ENCODE peak calls at places on chromosomes 4 and X, in four cellular contexts. W is mucosa of descending colon, P is lung, K is HCT116. X is an unnamed sample.

GRCh38 chrX:104284407-104285000 is 29.8 kb upstream of the ESX1 start:
- DNase-seq in W (no peak), P (no peak), K (no peak), X (no peak)

GRCh38 chr4:16835597-16836247 is 62.7 kb downstream of the LDB2 start:
- DNase-seq in W (no peak), P (no peak), K (no peak), X (no peak)

GRCh38 chr4:87632469-87632868 is 17.6 kb upstream of the DMP1 start:
- DNase-seq in W (no peak), P (no peak), K (no peak), X (peak; percentile 52)

GRCh38 chr4:182877326-182877883 is 39.8 kb downstream of the DCTD start:
- DNase-seq in W (no peak), P (no peak), K (no peak), X (no peak)

GRCh38 chr4:91630764-91631163 is 673.0 kb upstream of the GRID2 start:
- DNase-seq in W (no peak), P (no peak), K (no peak), X (no peak)

GRCh38 chr4:77636902-77637301 is 31.3 kb downstream of the CXCL13 start:
- DNase-seq in W (peak; percentile 61), P (no peak), K (peak; percentile 7), X (peak; percentile 86)

GRCh38 chr4:153146031-153146430 is 58.2 kb upstream of the TRIM2 start:
- DNase-seq in W (no peak), P (no peak), K (no peak), X (no peak)

GRCh38 chr4:121057466-121057911 is 14.8 kb downstream of the NDNF start:
- DNase-seq in W (no peak), P (no peak), K (no peak), X (no peak)

GRCh38 chr4:42478941-42479340 is 81.7 kb downstream of the SHISA3 start:
- DNase-seq in W (no peak), P (no peak), K (no peak), X (no peak)

GRCh38 chrX:23782863-23783568 is at the start of gene SAT1:
- DNase-seq in W (peak; percentile 95), P (peak; percentile 93), K (peak; percentile 86), X (peak; percentile 95)

GRCh38 chr4:118881512-118882146 is 7.0 kb upstream of the SYNPO2 start:
- DNase-seq in W (no peak), P (no peak), K (no peak), X (no peak)

GRCh38 chr4:173024203-173024602 is 144.4 kb upstream of the GALNT7 start:
- DNase-seq in W (no peak), P (no peak), K (no peak), X (no peak)

GRCh38 chrX:81232218-81232617 is 30.3 kb downstream of the SH3BGRL start:
- DNase-seq in W (no peak), P (no peak), K (no peak), X (no peak)

GRCh38 chr4:37661643-37662221 is 24.4 kb downstream of the RELL1 start:
- DNase-seq in W (no peak), P (no peak), K (no peak), X (peak; percentile 32)

GRCh38 chr4:152073738-152074137 is 312.9 kb upstream of the GATB start:
- DNase-seq in W (no peak), P (peak; percentile 82), K (no peak), X (no peak)

GRCh38 chr4:82705881-82706280 is 92.7 kb downstream of the SCD5 start:
- DNase-seq in W (no peak), P (no peak), K (no peak), X (peak; percentile 44)

GRCh38 chr4:7384929-7385890 is 49.5 kb downstream of the PSAPL1 start:
- DNase-seq in W (no peak), P (no peak), K (no peak), X (no peak)

GRCh38 chrX:104118765-104119164 is 6.4 kb downstream of the ZCCHC18 start:
- DNase-seq in W (no peak), P (no peak), K (no peak), X (peak; percentile 9)

GRCh38 chrX:1421433-1422134 is 29.7 kb upstream of the SLC25A6 start:
- DNase-seq in W (peak; percentile 8), P (no peak), K (no peak), X (no peak)

GRCh38 chr4:101865501-101866062 is 75.1 kb downstream of the BANK1 start:
- DNase-seq in W (no peak), P (no peak), K (no peak), X (peak; percentile 65)

GRCh38 chr4:140071806-140072205 is 82.2 kb downstream of the MAML3 start:
- DNase-seq in W (no peak), P (no peak), K (no peak), X (peak; percentile 97)

GRCh38 chrX:132615396-132616131 is 126.7 kb upstream of the MBNL3 start:
- DNase-seq in W (peak; percentile 16), P (peak; percentile 39), K (peak; percentile 29), X (peak; percentile 65)

GRCh38 chr4:16187455-16187854 is 38.8 kb downstream of the TAPT1 start:
- DNase-seq in W (no peak), P (no peak), K (no peak), X (peak; percentile 19)

GRCh38 chr4:38461342-38461741 is 202.7 kb upstream of the KLF3 start:
- DNase-seq in W (no peak), P (no peak), K (no peak), X (peak; percentile 8)

GRCh38 chrX:121298499-121298898 is 251.1 kb downstream of the GLUD2 start:
- DNase-seq in W (no peak), P (no peak), K (no peak), X (no peak)

GRCh38 chrX:118221257-118221656 is 104.6 kb upstream of the KLHL13 start:
- DNase-seq in W (no peak), P (no peak), K (no peak), X (no peak)

GRCh38 chrX:150544222-150544787 is 24.1 kb upstream of the MTM1 start:
- DNase-seq in W (peak; percentile 27), P (no peak), K (no peak), X (peak; percentile 42)

GRCh38 chr4:80306255-80306654 is 29.3 kb upstream of the CFAP299 start:
- DNase-seq in W (no peak), P (no peak), K (no peak), X (peak; percentile 27)

GRCh38 chr4:15848191-15848842 is 70.2 kb downstream of the CD38 start:
- DNase-seq in W (no peak), P (no peak), K (peak; percentile 10), X (peak; percentile 53)

GRCh38 chr4:20194079-20195013 is 57.4 kb upstream of the SLIT2 start:
- DNase-seq in W (no peak), P (no peak), K (no peak), X (peak; percentile 84)

GRCh38 chr4:104395219-104395618 is 99.5 kb downstream of the CXXC4 start:
- DNase-seq in W (no peak), P (no peak), K (no peak), X (no peak)

GRCh38 chr4:109395694-109396093 is 37.9 kb upstream of the SEC24B start:
- DNase-seq in W (no peak), P (no peak), K (no peak), X (peak; percentile 5)

GRCh38 chr4:160835789-160836188 is 1328.0 kb downstream of the FSTL5 start:
- DNase-seq in W (no peak), P (no peak), K (peak; percentile 33), X (peak; percentile 2)

GRCh38 chr4:138232364-138232763 is 9.8 kb downstream of the SLC7A11 start:
- DNase-seq in W (no peak), P (no peak), K (no peak), X (no peak)

GRCh38 chr4:71025654-71026053 is 32.2 kb downstream of the DCK start:
- DNase-seq in W (no peak), P (no peak), K (no peak), X (peak; percentile 4)
- H3K4me3 ChIP-seq in W (no peak overlapping the region), P (no peak overlapping the region), K (no peak overlapping the region), X (no peak overlapping the region)

GRCh38 chr4:124262211-124263179 is 450.0 kb downstream of the ANKRD50 start:
- DNase-seq in W (no peak), P (peak; percentile 72), K (peak; percentile 79), X (peak; percentile 95)
- TF ChIP-seq CTCF in W (peak; percentile 39), P (peak; percentile 53), K (peak; percentile 64), X (peak; percentile 98)

DNA sequence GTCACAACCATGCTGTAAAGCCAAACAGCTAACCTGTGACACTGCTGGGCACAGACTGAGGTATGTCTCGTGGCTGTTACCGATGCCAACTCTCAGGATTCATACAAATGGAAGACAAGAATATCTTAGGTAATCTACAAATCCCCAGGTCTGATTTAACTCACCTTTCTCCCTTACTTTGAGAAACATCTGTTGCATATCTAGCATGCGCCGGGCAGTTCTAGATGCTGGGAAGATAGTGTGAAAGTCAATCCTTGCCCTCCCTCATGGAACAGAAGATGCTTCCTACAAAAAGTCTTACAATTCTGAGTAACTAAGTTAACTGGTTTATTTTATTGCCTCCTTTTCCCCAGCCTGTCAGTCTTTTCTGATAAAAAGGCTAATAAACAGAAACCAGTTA is 212.2 kb upstream of the FAT1 start:
- DNase-seq in W (no peak), P (no peak), K (no peak), X (no peak)
- H3K4me3 ChIP-seq in W (no peak overlapping the region), P (no peak overlapping the region), K (peak overlapping the region; percentile 52), X (no peak overlapping the region)

DNA sequence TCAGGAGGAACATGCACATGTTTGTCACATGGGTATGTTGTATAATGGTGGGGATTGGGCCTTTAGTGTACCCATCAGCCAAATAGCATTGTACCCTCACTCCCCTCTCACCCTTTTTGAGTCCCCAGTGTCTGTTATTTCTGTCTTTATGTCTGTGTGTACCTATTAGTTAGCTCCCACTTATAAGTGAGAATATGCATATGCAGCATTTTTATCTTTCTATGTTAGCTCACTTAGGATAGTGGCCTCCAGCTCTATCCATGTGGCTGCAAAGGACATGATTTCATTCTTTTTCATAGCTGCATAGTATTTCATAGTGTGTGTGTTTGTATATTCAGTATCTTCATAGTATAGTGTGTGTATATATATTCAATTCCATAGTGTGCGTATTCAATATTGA is 64.6 kb downstream of the DCLK2 start:
- DNase-seq in W (no peak), P (no peak), K (no peak), X (no peak)
- TF ChIP-seq CTCF in W (no peak), P (no peak), K (no peak), X (no peak)

GRCh38 chr4:89109841-89110540 is 1.3 kb upstream of the TIGD2 start:
- DNase-seq in W (no peak), P (no peak), K (no peak), X (peak; percentile 23)
- H3K4me3 ChIP-seq in W (no peak overlapping the region), P (no peak overlapping the region), K (no peak overlapping the region), X (peak overlapping the region; percentile 84)

DNA sequence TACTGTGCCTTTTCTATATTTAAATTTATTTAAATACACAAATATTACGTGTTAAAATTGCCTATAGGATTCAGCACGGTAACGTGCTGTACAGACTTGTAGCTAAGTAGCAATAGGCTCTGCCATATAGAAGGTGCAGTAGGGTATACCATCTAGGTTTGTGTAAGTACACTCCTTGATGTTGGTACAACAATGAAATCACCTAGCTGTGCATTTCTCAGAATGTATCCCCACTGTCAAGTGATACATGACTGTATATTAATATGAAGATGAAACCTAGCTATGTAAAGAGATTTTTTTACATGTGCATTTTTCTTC is 431.2 kb downstream of the KCTD8 start:
- DNase-seq in W (no peak), P (no peak), K (no peak), X (no peak)
- TF ChIP-seq CTCF in W (no peak), P (no peak), K (no peak), X (no peak)